ENCODE peak calls at places on chromosomes 4 and X, in eight cellular contexts. L is upper lobe of left lung, O is breast epithelium, P is heart right ventricle, K is fibroblast of lung, Y is GM12865, U is neural progenitor cell, D is retinal pigment epithelial cell. S is an unnamed sample.

GRCh38 chr4:30718021-30718888 is 1.9 kb upstream of the PCDH7 start:
- DNase-seq in L (no peak), O (no peak), P (peak), K (peak), Y (no peak), U (peak), D (no peak), S (no peak)

GRCh38 chrX:123975180-123975579 is 13.7 kb downstream of the STAG2 start:
- DNase-seq in L (no peak), O (no peak), P (no peak), K (peak), Y (no peak), U (no peak), D (no peak), S (no peak)

GRCh38 chrX:54182194-54182863 is 725 bp downstream of the FAM120C start:
- DNase-seq in L (peak), O (peak), P (peak), K (peak), Y (peak), U (peak), D (no peak), S (no peak)

GRCh38 chr4:26509681-26510333 is 19.5 kb upstream of the CCKAR start:
- DNase-seq in L (no peak), O (no peak), P (no peak), K (peak), Y (no peak), U (peak), D (no peak), S (no peak)

GRCh38 chr4:73452953-73453700 is 17.1 kb downstream of the AFP start:
- DNase-seq in L (no peak), O (no peak), P (no peak), K (peak), Y (no peak), U (peak), D (no peak), S (peak)

GRCh38 chr4:48268956-48269860 is at the start of gene TEC:
- DNase-seq in L (peak), O (peak), P (peak), K (peak), Y (peak), U (peak), D (no peak), S (no peak)

GRCh38 chr4:1551211-1551610 is 132.9 kb downstream of the FAM53A start:
- DNase-seq in L (no peak), O (no peak), P (no peak), K (no peak), Y (no peak), U (no peak), D (no peak), S (no peak)

GRCh38 chr4:8818063-8818881 is 53.4 kb downstream of the HMX1 start:
- DNase-seq in L (peak), O (peak), P (no peak), K (no peak), Y (no peak), U (peak), D (no peak), S (no peak)

GRCh38 chr4:133095591-133095990 is 53.5 kb upstream of the PCDH10 start:
- DNase-seq in L (no peak), O (no peak), P (no peak), K (peak), Y (no peak), U (no peak), D (peak), S (no peak)

GRCh38 chrX:56987741-56988140 is 7.6 kb downstream of the SPIN3 start:
- DNase-seq in L (no peak), O (no peak), P (no peak), K (no peak), Y (no peak), U (no peak), D (no peak), S (no peak)

GRCh38 chr4:136025540-136025939 is 1506.8 kb downstream of the PCDH18 start:
- DNase-seq in L (no peak), O (no peak), P (no peak), K (no peak), Y (no peak), U (peak), D (no peak), S (no peak)

DNA sequence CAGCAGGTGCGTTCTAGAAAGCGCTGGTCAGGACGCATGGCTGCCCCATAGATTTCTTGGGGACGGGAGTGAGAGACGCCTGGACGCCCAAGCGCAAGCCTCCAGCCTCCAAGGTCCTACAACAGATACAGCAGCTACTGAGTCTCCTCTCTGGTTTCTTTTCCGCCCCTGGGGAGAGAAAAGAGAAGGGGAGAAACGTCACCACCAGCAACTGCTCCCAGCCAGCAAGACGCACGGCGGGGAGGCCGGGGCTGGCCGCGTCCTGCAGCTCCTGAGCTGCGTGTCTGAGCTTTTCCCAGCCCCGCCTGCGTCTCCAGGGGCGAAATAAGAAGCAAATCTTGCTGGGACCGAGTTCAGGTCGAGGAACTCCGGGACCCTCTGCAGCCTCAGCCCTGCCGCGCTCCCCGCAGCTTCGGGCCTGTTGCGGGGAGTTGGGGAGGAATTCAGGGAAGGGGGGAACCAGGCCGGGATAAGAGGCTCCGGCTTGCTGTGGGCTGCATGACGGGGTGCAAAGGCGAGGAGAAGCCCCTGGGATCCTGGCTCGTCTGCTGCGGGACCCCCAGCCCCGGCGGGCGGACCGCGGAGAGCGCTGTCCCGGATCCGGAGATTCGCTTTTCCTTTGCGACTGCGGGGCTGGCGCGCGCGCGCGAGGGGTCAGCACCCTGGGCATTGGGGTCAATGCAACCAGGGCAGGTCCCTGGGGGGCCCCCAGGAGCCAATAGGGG is 6.8 kb upstream of the SHOX start:
- DNase-seq in L (no peak), O (no peak), P (no peak), K (no peak), Y (no peak), U (peak), D (no peak), S (no peak)
- TF ChIP-seq CTCF in L (no peak), O (no peak), P (no peak), K (no peak), Y (no peak), U (no peak), D (no peak), S (no peak)

GRCh38 chrX:74537011-74537390 is 77.4 kb downstream of the RLIM start:
- DNase-seq in L (no peak), O (no peak), P (no peak), K (peak), Y (no peak), U (no peak), D (no peak), S (no peak)
- H3K4me3 ChIP-seq in L (peak), O (peak), P (peak), K (no peak), Y (peak), U (peak), D (peak), S (peak)

GRCh38 chrX:74421181-74422028 is at the start of gene SLC16A2:
- DNase-seq in L (peak), O (peak), P (peak), K (peak), Y (peak), U (peak), D (peak), S (no peak)

GRCh38 chrX:74420194-74421035 is 878 bp upstream of the SLC16A2 start:
- DNase-seq in L (peak), O (peak), P (peak), K (peak), Y (no peak), U (peak), D (no peak), S (no peak)

GRCh38 chrX:74423289-74423985 is 2.1 kb downstream of the SLC16A2 start:
- DNase-seq in L (no peak), O (no peak), P (no peak), K (no peak), Y (no peak), U (no peak), D (no peak), S (no peak)

GRCh38 chrX:74422029-74422352 is 698 bp downstream of the SLC16A2 start:
- DNase-seq in L (no peak), O (no peak), P (no peak), K (no peak), Y (no peak), U (no peak), D (no peak), S (no peak)

DNA sequence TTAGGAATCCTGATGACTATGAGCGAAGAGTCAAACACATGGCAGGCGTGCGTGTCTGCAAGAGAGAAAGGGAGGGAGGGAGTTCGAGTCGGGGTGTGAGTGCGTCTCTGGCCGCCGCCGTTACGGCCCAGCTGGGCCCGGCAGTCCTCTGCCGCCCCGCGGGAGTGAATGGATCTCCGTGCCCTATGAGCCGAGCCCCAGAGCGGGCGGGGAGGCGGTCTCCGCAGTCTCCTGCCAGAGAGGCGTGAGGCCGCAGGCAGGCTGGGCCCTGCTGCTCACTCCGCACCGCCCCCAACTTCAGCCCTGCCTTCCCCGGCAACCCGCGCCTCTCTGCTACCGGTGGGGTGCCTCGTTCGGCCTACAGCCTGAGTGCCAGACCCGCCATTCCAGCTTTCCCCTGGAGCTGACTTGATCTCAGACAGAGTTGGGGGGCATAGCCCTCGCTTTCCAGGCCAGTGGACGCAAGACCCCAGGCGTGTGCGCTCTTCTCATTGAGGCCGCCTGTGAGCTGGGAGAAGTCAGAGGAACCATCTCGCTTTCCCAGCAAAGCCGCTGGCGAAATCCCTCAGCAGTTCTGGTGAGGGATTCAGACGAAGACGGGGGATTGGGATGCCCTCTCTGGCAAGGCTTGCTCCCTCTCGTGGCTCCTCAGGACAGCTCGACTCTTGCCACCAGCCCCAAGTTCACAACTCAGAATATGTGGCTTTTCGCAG is 1.4 kb downstream of the SLC16A2 start:
- DNase-seq in L (peak), O (no peak), P (peak), K (peak), Y (peak), U (peak), D (no peak), S (no peak)
- TF ChIP-seq CTCF in L (no peak), O (no peak), P (no peak), K (no peak), Y (no peak), U (peak), D (peak), S (peak)

GRCh38 chr4:83214079-83214478 is 70.5 kb downstream of the COQ2 start:
- DNase-seq in L (no peak), O (no peak), P (no peak), K (no peak), Y (no peak), U (no peak), D (no peak), S (no peak)

GRCh38 chr4:83217721-83218522 is 66.7 kb downstream of the COQ2 start:
- DNase-seq in L (peak), O (no peak), P (no peak), K (no peak), Y (peak), U (no peak), D (no peak), S (no peak)

GRCh38 chr4:83219991-83220360 is 64.6 kb downstream of the COQ2 start:
- DNase-seq in L (no peak), O (no peak), P (no peak), K (no peak), Y (no peak), U (no peak), D (no peak), S (no peak)

GRCh38 chr4:83219344-83219990 is 65.1 kb downstream of the COQ2 start:
- DNase-seq in L (peak), O (peak), P (no peak), K (peak), Y (peak), U (no peak), D (no peak), S (no peak)

GRCh38 chr4:83216856-83217683 is 67.5 kb downstream of the COQ2 start:
- DNase-seq in L (no peak), O (no peak), P (no peak), K (no peak), Y (peak), U (no peak), D (no peak), S (no peak)
- H3K4me3 ChIP-seq in L (no peak), O (no peak), P (no peak), K (no peak), Y (peak), U (no peak), D (no peak), S (no peak)

GRCh38 chrX:43328358-43328946 is 327.6 kb upstream of the MAOA start:
- DNase-seq in L (no peak), O (no peak), P (no peak), K (no peak), Y (no peak), U (no peak), D (no peak), S (no peak)

DNA sequence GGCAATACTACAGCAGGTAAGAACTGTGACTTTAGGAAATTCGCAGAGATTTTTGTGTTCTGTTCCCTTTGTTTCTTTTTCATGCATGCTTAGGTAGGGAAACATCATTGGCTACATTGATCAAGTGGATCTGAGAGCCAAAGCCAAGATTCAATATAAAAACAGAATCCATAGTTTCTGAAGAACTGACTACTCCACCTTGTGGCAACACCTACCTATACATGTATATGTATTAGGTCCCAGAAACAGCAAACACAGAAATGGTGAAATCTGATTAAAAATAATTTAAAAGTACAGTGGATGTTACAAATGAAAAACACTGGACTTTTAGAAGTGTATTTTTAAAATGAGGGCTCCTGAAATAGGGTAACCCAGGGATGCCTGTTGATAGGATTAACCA is 322.6 kb upstream of the MAOA start:
- DNase-seq in L (no peak), O (no peak), P (no peak), K (no peak), Y (peak), U (no peak), D (no peak), S (no peak)
- TF ChIP-seq CTCF in L (no peak), O (no peak), P (no peak), K (no peak), Y (no peak), U (peak), D (no peak), S (peak)

GRCh38 chr4:101156619-101157310 is 190.6 kb downstream of the PPP3CA start:
- DNase-seq in L (no peak), O (no peak), P (no peak), K (peak), Y (peak), U (no peak), D (no peak), S (no peak)
- H3K4me3 ChIP-seq in L (no peak), O (no peak), P (peak), K (no peak), Y (no peak), U (no peak), D (no peak), S (no peak)